ENCODE peak calls at places on chromosomes 13 and 19, in nine cellular contexts. L is BJ; D is stimulated activated CD8-positive, alpha-beta memory T cell treated with anti-CD3 and anti-CD28 coated beads, Interleukin-4, amount 100 ng/mL, for 1 hour; X is EL; I is activated T-helper 9 cell treated with anti-CD3 and anti-CD28 coated beads, Interleukin-2, amount 50 U/mL, for 16 hours; C is NCI-H345; U is OCI-LY7; V is left colon; B is astrocyte. M is an unnamed sample.

GRCh38 chr19:12668937-12669271 is 2.3 kb downstream of the WDR83 start:
- DNase-seq in X (peak), V (peak), C (peak), I (peak), B (peak), L (peak), U (no peak), D (peak), M (no peak)

GRCh38 chr13:33610471-33611015 is 207.4 kb upstream of the RFC3 start:
- DNase-seq in L (no peak), I (peak), C (no peak), B (peak), X (no peak), U (no peak), V (peak), D (no peak), M (no peak)

GRCh38 chr13:24215732-24216131 is 55.2 kb downstream of the SPATA13 start:
- DNase-seq in L (no peak), I (no peak), U (no peak), C (no peak), D (no peak), V (no peak), X (peak), B (peak), M (peak)

GRCh38 chr19:2053601-2054389 is 2.8 kb upstream of the MKNK2 start:
- DNase-seq in C (no peak), D (no peak), B (no peak), U (no peak), V (peak), X (no peak), L (no peak), I (no peak), M (peak)

GRCh38 chr19:52660981-52661380 is 22.8 kb upstream of the ZNF83 start:
- DNase-seq in C (no peak), U (no peak), L (no peak), X (peak), D (no peak), V (no peak), B (peak), I (no peak), M (no peak)

GRCh38 chr19:33805840-33806433 is 9.3 kb downstream of the KCTD15 start:
- DNase-seq in I (no peak), L (no peak), D (no peak), V (peak), U (no peak), B (no peak), X (no peak), C (no peak), M (no peak)

GRCh38 chr13:112231451-112232083 is 144.6 kb upstream of the SPACA7 start:
- DNase-seq in B (no peak), I (no peak), X (no peak), U (no peak), C (no peak), V (no peak), L (no peak), D (no peak), M (no peak)

GRCh38 chr13:41648314-41648935 is 191.1 kb downstream of the RGCC start:
- DNase-seq in U (no peak), L (no peak), B (peak), X (peak), V (no peak), C (no peak), D (no peak), I (no peak), M (peak)

GRCh38 chr19:6761053-6761676 is 6.1 kb downstream of the SH2D3A start:
- DNase-seq in D (no peak), X (no peak), L (no peak), I (no peak), V (no peak), U (peak), C (no peak), B (no peak), M (no peak)

GRCh38 chr13:90415902-90416301 is 931.6 kb upstream of the MIR17HG start:
- DNase-seq in X (peak), V (no peak), L (no peak), I (no peak), B (peak), D (no peak), U (no peak), C (no peak), M (no peak)

GRCh38 chr13:96768524-96768923 is 225.8 kb downstream of the OXGR1 start:
- DNase-seq in X (no peak), D (no peak), V (no peak), C (no peak), L (no peak), I (no peak), U (no peak), B (no peak), M (no peak)

GRCh38 chr13:42891591-42891990 is 100.5 kb downstream of the EPSTI1 start:
- DNase-seq in L (no peak), D (no peak), U (no peak), B (no peak), I (no peak), V (no peak), X (no peak), C (no peak), M (peak)

GRCh38 chr19:33484226-33484774 is 37.3 kb downstream of the PEPD start:
- DNase-seq in U (no peak), C (no peak), V (no peak), D (no peak), I (no peak), X (no peak), B (no peak), L (no peak), M (no peak)

GRCh38 chr19:45306522-45307027 is 16.1 kb downstream of the CKM start:
- DNase-seq in U (no peak), B (no peak), I (no peak), X (no peak), D (no peak), L (no peak), C (peak), V (no peak), M (no peak)

GRCh38 chr19:18208098-18208951 is 4.5 kb upstream of the RAB3A start:
- DNase-seq in D (peak), V (peak), X (peak), I (no peak), L (peak), U (peak), B (peak), C (no peak), M (peak)

GRCh38 chr13:96141032-96141431 is 51.1 kb downstream of the HS6ST3 start:
- DNase-seq in C (no peak), V (no peak), B (peak), L (no peak), U (peak), D (no peak), X (peak), I (no peak), M (no peak)